ENCODE peak calls at places on chromosomes 3 and 15, in nine cellular contexts. O is HFF-Myc; J is SW480; T is cardiac muscle cell; A is H54; P is EL; Q is AG04450; L is activated CD4-positive, alpha-beta T cell treated with anti-CD3 and anti-CD28 coated beads for 24 hours; R is neural crest cell. S is an unnamed sample.

GRCh38 chr3:15450611-15451467 is 23.4 kb downstream of the EAF1 start:
- DNase-seq in O (no peak), A (no peak), Q (no peak), J (no peak), T (no peak), L (no peak), P (no peak), R (no peak), S (no peak)

GRCh38 chr3:18007980-18008379 is 265.5 kb upstream of the TBC1D5 start:
- DNase-seq in T (no peak), Q (no peak), J (no peak), P (no peak), R (no peak), L (no peak), A (no peak), O (no peak), S (peak; percentile 3)

GRCh38 chr3:108091498-108092259 is 848 bp upstream of the CD47 start:
- DNase-seq in P (no peak), L (no peak), Q (no peak), O (no peak), J (no peak), A (no peak), R (no peak), T (no peak), S (no peak)

GRCh38 chr3:16124636-16125035 is 49.8 kb upstream of the GALNT15 start:
- DNase-seq in T (no peak), O (peak; percentile 78), A (peak; percentile 53), J (no peak), P (peak; percentile 96), R (no peak), Q (peak; percentile 97), L (no peak), S (peak; percentile 100)

GRCh38 chr15:44682211-44682610 is 18.7 kb upstream of the SPG11 start:
- DNase-seq in L (no peak), J (no peak), P (no peak), R (no peak), O (no peak), Q (no peak), A (no peak), T (no peak), S (no peak)

GRCh38 chr3:143674100-143674968 is 173.9 kb downstream of the SLC9A9 start:
- DNase-seq in A (peak; percentile 30), J (peak; percentile 58), P (peak; percentile 66), L (peak; percentile 56), T (peak; percentile 78), R (peak; percentile 83), Q (peak; percentile 13), O (peak; percentile 35), S (peak; percentile 85)

GRCh38 chr15:100968043-100968966 is 49.1 kb downstream of the LRRK1 start:
- DNase-seq in A (no peak), J (no peak), T (no peak), P (peak; percentile 70), O (no peak), R (no peak), L (no peak), Q (no peak), S (peak; percentile 59)

GRCh38 chr15:47987908-47988532 is 132.8 kb upstream of the SLC24A5 start:
- DNase-seq in Q (peak; percentile 29), O (peak; percentile 43), A (peak; percentile 7), J (peak; percentile 62), P (peak; percentile 49), R (peak; percentile 21), T (peak; percentile 78), L (no peak), S (peak; percentile 73)